ENCODE peak calls at places on chromosomes 11 and 22, in nine cellular contexts. S is BJ, X is uterus, K is mucosa of descending colon, T is A549, A is K562, V is cardiac fibroblast, C is Peyer's patch, I is lower lobe of right lung. Z is an unnamed sample.

GRCh38 chr11:128298271-128298670 is 289.1 kb downstream of the ETS1 start:
- DNase-seq in S (no peak), C (no peak), I (no peak), A (no peak), T (no peak), K (no peak), X (no peak), V (no peak), Z (no peak)

GRCh38 chr11:77324508-77324907 is 23.0 kb upstream of the GDPD4 start:
- DNase-seq in T (no peak), A (no peak), K (no peak), C (no peak), X (no peak), S (no peak), I (no peak), V (peak; percentile 5), Z (no peak)

GRCh38 chr22:44727148-44727547 is 25.1 kb downstream of the PRR5 start:
- DNase-seq in I (no peak), X (no peak), A (no peak), V (no peak), C (no peak), K (no peak), T (no peak), S (no peak), Z (no peak)

GRCh38 chr11:9003573-9004309 is at the start of gene NRIP3:
- DNase-seq in T (peak; percentile 48), C (peak; percentile 88), S (no peak), X (peak; percentile 69), I (peak; percentile 83), V (peak; percentile 60), A (peak; percentile 83), K (peak; percentile 80), Z (no peak)

GRCh38 chr22:25744694-25745093 is 2.7 kb downstream of the MYO18B start:
- DNase-seq in C (no peak), X (no peak), T (no peak), A (no peak), V (no peak), S (no peak), K (no peak), I (no peak), Z (no peak)

GRCh38 chr11:100687630-100688395 is 725 bp downstream of the ARHGAP42 start:
- DNase-seq in X (peak; percentile 61), T (peak; percentile 86), V (peak; percentile 86), K (peak; percentile 56), A (peak; percentile 71), C (peak; percentile 79), S (peak; percentile 30), I (peak; percentile 54), Z (peak; percentile 63)

GRCh38 chr22:27685515-27685914 is 116.0 kb downstream of the MN1 start:
- DNase-seq in I (no peak), T (no peak), S (no peak), C (no peak), K (no peak), V (no peak), X (no peak), A (peak; percentile 35), Z (no peak)

GRCh38 chr11:120210651-120211521 is at the start of gene OAF:
- DNase-seq in V (peak; percentile 91), S (no peak), C (peak; percentile 81), T (peak; percentile 51), A (peak; percentile 74), I (peak; percentile 67), K (peak; percentile 81), X (peak; percentile 75), Z (no peak)

GRCh38 chr22:24554316-24555159 is at the start of gene GUCD1:
- DNase-seq in K (no peak), C (peak; percentile 65), I (peak; percentile 54), A (no peak), S (no peak), X (no peak), V (peak; percentile 53), T (no peak), Z (no peak)

GRCh38 chr11:83628622-83629347 is 342.6 kb upstream of the CCDC90B start:
- DNase-seq in A (no peak), T (no peak), I (no peak), S (no peak), V (no peak), C (no peak), K (no peak), X (no peak), Z (no peak)

GRCh38 chr11:111454561-111455192 is 57.5 kb downstream of the BTG4 start:
- DNase-seq in S (no peak), X (no peak), I (no peak), K (no peak), A (peak; percentile 65), V (peak; percentile 60), C (no peak), T (peak; percentile 45), Z (no peak)

GRCh38 chr11:112995423-112996084 is 34.3 kb downstream of the NCAM1 start:
- DNase-seq in A (no peak), T (no peak), S (no peak), X (no peak), I (no peak), V (no peak), C (no peak), K (no peak), Z (no peak)

GRCh38 chr22:49670610-49671330 is 156.9 kb downstream of the BRD1 start:
- DNase-seq in K (no peak), C (peak; percentile 51), S (no peak), V (no peak), I (peak; percentile 55), X (no peak), A (no peak), T (no peak), Z (no peak)

GRCh38 chr11:46513934-46514342 is 79.9 kb downstream of the AMBRA1 start:
- DNase-seq in K (no peak), X (peak; percentile 56), T (no peak), V (peak; percentile 70), I (no peak), A (peak; percentile 40), S (no peak), C (peak; percentile 48), Z (no peak)

GRCh38 chr22:26658671-26659478 is 1.5 kb downstream of the MIAT start:
- DNase-seq in K (peak; percentile 79), A (peak; percentile 93), S (peak; percentile 76), V (peak; percentile 79), C (peak; percentile 85), X (peak; percentile 55), T (peak; percentile 93), I (no peak), Z (no peak)

GRCh38 chr11:96015911-96016565 is 92.1 kb upstream of the MTMR2 start:
- DNase-seq in I (no peak), X (no peak), T (no peak), S (no peak), C (no peak), K (no peak), A (no peak), V (no peak), Z (no peak)

GRCh38 chr11:69499946-69500284 is 18.5 kb downstream of the LINC01488 start:
- DNase-seq in T (no peak), C (no peak), V (no peak), X (no peak), K (no peak), A (no peak), S (no peak), I (peak; percentile 41), Z (no peak)

GRCh38 chr22:48616656-48617055 is 1211.0 kb downstream of the BRD1 start:
- DNase-seq in X (no peak), I (no peak), C (no peak), V (no peak), S (no peak), T (no peak), A (no peak), K (no peak), Z (no peak)
- TF ChIP-seq CTCF in X (no peak), I (no peak), C (no peak), V (no peak), S (no peak), T (no peak), A (no peak), K (no peak), Z (no peak)

GRCh38 chr11:1694064-1694845 is 2.7 kb upstream of the KRTAP5-6 start:
- DNase-seq in V (peak; percentile 82), S (no peak), A (peak; percentile 87), C (peak; percentile 94), X (peak; percentile 76), T (peak; percentile 80), K (peak; percentile 88), I (peak; percentile 92), Z (no peak)
- H3K4me3 ChIP-seq in V (no peak overlapping the region), S (no peak overlapping the region), A (no peak overlapping the region), C (no peak overlapping the region), X (no peak overlapping the region), T (peak overlapping the region; percentile 62), K (no peak overlapping the region), I (peak overlapping the region; percentile 40), Z (peak overlapping the region; percentile 57)

DNA sequence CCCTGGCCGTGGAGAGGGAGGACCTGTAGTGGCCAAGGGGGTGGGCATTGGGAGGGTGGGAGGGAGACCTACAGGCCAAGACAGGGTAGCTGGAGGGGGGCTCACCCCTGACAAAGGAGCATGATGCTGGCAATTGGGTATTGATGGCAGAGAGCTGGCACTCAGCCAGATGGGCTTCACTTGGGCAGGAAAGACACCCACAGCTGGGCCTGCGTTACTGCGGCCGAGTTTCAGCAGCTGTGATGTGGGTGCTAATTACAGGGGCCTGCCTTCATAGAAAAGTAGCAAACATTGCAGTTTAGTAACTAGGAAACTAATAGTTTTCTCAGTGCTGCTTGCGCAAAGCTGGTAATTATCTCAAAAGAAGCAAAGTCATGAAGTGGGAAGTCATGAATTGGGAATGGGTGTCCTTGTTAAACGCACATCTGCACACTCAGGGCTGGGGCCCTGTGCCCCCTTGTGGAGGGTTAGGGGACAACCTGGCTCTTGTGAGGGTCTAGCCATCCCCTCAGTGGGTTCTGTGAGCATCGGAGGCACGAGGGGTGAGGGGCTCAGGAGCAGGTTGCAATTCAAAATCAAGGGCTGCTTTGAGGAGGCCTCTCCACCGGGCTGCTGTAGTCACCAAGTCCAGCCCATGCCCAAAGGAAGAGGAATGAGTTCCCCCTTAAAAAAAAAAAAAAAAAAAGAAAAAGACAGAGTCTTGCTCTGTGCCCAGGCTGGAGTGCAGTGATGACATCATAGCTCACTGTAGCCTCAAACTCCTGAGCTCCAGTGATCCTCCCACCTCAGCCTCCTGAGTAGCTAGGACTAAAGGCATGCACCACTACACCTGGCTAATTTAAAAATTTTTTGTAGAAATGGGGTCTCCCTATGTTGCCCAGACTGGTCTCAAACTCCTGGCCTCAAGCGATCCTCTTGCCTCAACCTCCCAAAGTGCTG is 24.4 kb upstream of the TXNRD2 start:
- DNase-seq in T (no peak), X (no peak), I (no peak), S (no peak), V (no peak), K (peak; percentile 33), C (no peak), A (peak; percentile 84), Z (no peak)
- TF ChIP-seq CTCF in T (no peak), X (no peak), I (no peak), S (peak; percentile 48), V (peak; percentile 40), K (no peak), C (peak; percentile 5), A (peak; percentile 86), Z (peak; percentile 54)

DNA sequence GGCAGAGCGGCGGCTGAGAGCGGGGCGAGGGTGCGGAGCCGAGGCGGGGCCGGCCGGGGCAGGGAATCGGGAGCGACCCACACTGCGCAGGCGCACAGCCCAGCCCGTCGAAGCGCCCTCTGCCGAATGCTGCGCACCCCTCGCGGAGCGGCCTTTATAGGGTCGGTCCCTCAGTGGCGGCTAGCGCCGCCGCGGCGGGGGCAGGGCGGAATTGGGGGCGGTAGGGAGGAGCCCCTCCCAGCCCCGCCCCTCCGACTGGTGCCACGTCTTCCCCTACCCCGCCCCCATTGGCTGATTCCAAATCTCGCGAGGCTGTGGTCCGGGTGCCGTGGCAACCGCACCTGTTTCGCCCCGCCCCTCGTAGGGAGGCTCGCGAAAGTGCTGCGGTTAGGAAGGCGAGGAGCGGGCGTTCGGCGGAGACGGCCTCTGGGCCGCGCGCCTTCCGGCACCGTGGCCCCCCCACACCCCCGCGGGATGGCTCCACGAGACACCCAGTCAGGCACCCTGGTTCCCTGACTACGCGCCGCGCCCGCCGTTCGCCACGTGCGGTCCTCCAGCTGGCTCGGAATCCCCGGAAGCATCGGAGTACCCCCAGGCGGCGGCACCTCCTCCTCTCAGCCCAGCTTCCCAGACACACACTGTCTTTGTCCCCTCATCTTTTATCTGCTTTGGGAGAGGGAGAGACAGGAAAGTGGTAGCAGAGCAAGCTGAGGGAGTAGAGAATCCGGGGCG is at the start of gene EHD1:
- DNase-seq in S (peak; percentile 77), K (peak; percentile 99), I (peak; percentile 98), C (peak; percentile 100), V (peak; percentile 98), X (peak; percentile 99), T (peak; percentile 98), A (peak; percentile 99), Z (no peak)
- H3K4me3 ChIP-seq in S (peak within 1 kb of the TSS; percentile 77), K (peak within 1 kb of the TSS; percentile 58), I (peak within 1 kb of the TSS; percentile 97), C (peak within 1 kb of the TSS; percentile 78), V (peak within 1 kb of the TSS; percentile 98), X (peak within 1 kb of the TSS; percentile 95), T (peak within 1 kb of the TSS; percentile 90), A (peak within 1 kb of the TSS; percentile 71), Z (peak within 1 kb of the TSS; percentile 95)

Z was measured in epithelial cell of proximal tubule.